ENCODE peak calls at places on chromosome 21, in nine cellular contexts. Q is HCT116, I is A549, F is SK-N-SH, K is HL-60, R is Panc1, U is K562, S is GM12878, G is HepG2. W is an unnamed sample.

GRCh38 chr21:38780879-38781278 is 24.9 kb upstream of the ETS2 start:
- DNase-seq in Q (no peak), I (no peak), F (no peak), K (no peak), R (no peak), U (no peak), S (peak), G (no peak), W (no peak)

GRCh38 chr21:15141236-15141970 is 76.6 kb upstream of the NRIP1 start:
- DNase-seq in Q (no peak), I (peak), F (no peak), K (no peak), R (no peak), U (no peak), S (no peak), G (no peak), W (no peak)

GRCh38 chr21:22476726-22477646 is 1478.8 kb downstream of the NCAM2 start:
- DNase-seq in Q (no peak), I (no peak), F (no peak), K (no peak), R (no peak), U (no peak), S (no peak), G (no peak), W (peak)

GRCh38 chr21:45991606-45992301 is 10.2 kb downstream of the COL6A1 start:
- DNase-seq in Q (no peak), I (no peak), F (no peak), K (no peak), R (no peak), U (no peak), S (no peak), G (no peak), W (no peak)

GRCh38 chr21:46552274-46552673 is 52.6 kb downstream of the S100B start:
- DNase-seq in Q (no peak), I (no peak), F (no peak), K (peak), R (no peak), U (no peak), S (no peak), G (no peak), W (no peak)

GRCh38 chr21:32994305-32994704 is 31.4 kb upstream of the OLIG2 start:
- DNase-seq in Q (no peak), I (no peak), F (peak), K (no peak), R (no peak), U (peak), S (no peak), G (no peak), W (peak)

GRCh38 chr21:41460578-41461527 is 34.8 kb downstream of the MX1 start:
- DNase-seq in Q (peak), I (peak), F (peak), K (peak), R (peak), U (peak), S (no peak), G (peak), W (peak)

GRCh38 chr21:15221799-15222386 is 157.1 kb upstream of the NRIP1 start:
- DNase-seq in Q (peak), I (peak), F (no peak), K (peak), R (no peak), U (peak), S (no peak), G (peak), W (peak)

GRCh38 chr21:30072496-30072895 is 94.1 kb downstream of the CLDN17 start:
- DNase-seq in Q (no peak), I (no peak), F (no peak), K (peak), R (no peak), U (peak), S (no peak), G (no peak), W (peak)

GRCh38 chr21:26093094-26093493 is 77.5 kb downstream of the APP start:
- DNase-seq in Q (no peak), I (no peak), F (no peak), K (no peak), R (no peak), U (no peak), S (no peak), G (no peak), W (no peak)

GRCh38 chr21:21165063-21165645 is 166.9 kb downstream of the NCAM2 start:
- DNase-seq in Q (no peak), I (no peak), F (peak), K (no peak), R (no peak), U (no peak), S (no peak), G (no peak), W (no peak)

GRCh38 chr21:46150491-46151121 is 4.8 kb downstream of the FTCD start:
- DNase-seq in Q (no peak), I (no peak), F (no peak), K (no peak), R (no peak), U (no peak), S (no peak), G (no peak), W (no peak)

GRCh38 chr21:38661296-38662223 is 144.2 kb upstream of the ETS2 start:
- DNase-seq in Q (no peak), I (no peak), F (peak), K (peak), R (no peak), U (no peak), S (no peak), G (no peak), W (peak)

GRCh38 chr21:25371831-25372434 is 235.3 kb downstream of the MRPL39 start:
- DNase-seq in Q (no peak), I (no peak), F (no peak), K (no peak), R (no peak), U (no peak), S (no peak), G (no peak), W (no peak)

GRCh38 chr21:41374177-41374712 is 12.4 kb downstream of the MX2 start:
- DNase-seq in Q (no peak), I (no peak), F (no peak), K (no peak), R (no peak), U (no peak), S (no peak), G (no peak), W (no peak)

GRCh38 chr21:31630062-31630711 is 29.3 kb upstream of the SOD1 start:
- DNase-seq in Q (peak), I (peak), F (no peak), K (no peak), R (peak), U (no peak), S (no peak), G (peak), W (no peak)

GRCh38 chr21:40300300-40300699 is 433.1 kb downstream of the PCP4 start:
- DNase-seq in Q (no peak), I (no peak), F (no peak), K (no peak), R (no peak), U (no peak), S (no peak), G (no peak), W (no peak)

GRCh38 chr21:38804617-38805281 is 980 bp upstream of the ETS2 start:
- DNase-seq in Q (peak), I (no peak), F (peak), K (no peak), R (no peak), U (peak), S (no peak), G (no peak), W (peak)

DNA sequence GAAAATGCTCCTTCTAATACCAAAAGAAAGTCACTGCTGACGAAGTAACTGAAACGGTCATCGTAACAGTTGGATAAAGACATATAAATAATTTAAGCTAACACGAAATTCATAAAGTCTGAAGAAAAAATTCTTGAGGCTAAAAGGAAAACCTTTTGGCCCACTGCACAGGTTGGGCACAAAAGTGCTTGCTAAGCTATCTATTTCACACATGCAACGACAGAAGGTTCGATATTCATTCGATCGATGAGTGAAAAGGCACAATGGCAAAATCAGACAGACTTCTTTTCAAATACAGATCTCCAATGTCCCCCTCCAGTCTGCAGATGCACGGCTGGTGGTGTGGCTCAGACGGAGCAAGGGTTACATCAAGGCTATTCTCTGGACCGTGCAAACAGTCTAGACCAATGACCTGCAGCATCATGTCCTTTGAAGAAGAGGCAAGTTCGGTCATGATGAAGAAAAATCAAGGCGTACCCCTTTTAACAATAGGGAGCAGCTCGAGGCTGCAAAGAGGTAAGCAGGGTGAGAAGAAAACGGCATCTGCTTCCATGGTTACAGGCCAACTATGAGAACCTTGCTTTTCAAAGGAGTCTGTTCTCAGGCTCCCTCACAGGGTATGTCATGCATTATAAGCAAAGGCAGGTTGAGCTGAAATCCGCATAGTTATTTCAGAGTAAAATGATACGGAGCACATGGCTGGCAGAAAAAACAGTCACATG is 579.6 kb downstream of the USP25 start:
- DNase-seq in Q (no peak), I (no peak), F (no peak), K (no peak), R (no peak), U (no peak), S (no peak), G (no peak), W (peak)
- H3K4me3 ChIP-seq in Q (no peak), I (no peak), F (no peak), K (no peak), R (no peak), U (no peak), S (no peak), G (no peak), W (no peak)

GRCh38 chr21:27817061-27817460 is 850.2 kb upstream of the ADAMTS5 start:
- DNase-seq in Q (no peak), I (no peak), F (no peak), K (no peak), R (no peak), U (no peak), S (no peak), G (no peak), W (no peak)

GRCh38 chr21:27820342-27820741 is 853.5 kb upstream of the ADAMTS5 start:
- DNase-seq in Q (no peak), I (no peak), F (no peak), K (no peak), R (no peak), U (no peak), S (no peak), G (no peak), W (no peak)

GRCh38 chr21:27819299-27819698 is 852.4 kb upstream of the ADAMTS5 start:
- DNase-seq in Q (no peak), I (no peak), F (no peak), K (no peak), R (no peak), U (no peak), S (no peak), G (no peak), W (no peak)

GRCh38 chr21:27817902-27818623 is 851.2 kb upstream of the ADAMTS5 start:
- DNase-seq in Q (no peak), I (no peak), F (no peak), K (no peak), R (no peak), U (no peak), S (no peak), G (no peak), W (no peak)

DNA sequence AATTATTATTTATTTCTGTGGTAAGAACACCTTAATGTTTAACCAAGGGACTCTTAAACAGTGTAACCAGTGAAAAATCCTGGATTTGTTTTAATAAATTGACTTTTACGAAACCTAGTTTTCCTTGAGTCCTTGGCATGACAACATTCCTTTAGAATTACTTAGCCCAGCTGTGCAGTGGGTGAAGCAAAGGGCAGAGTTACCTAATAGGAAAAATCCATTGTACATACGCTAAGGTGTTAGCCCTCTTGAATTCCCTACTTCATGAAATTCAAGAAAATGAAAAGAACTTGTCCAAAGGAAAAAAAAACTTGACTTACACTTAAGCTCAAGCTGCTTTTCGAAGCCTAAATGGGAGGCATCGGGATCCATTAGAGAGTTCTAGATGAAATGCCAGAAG is 852.0 kb upstream of the ADAMTS5 start:
- DNase-seq in Q (no peak), I (no peak), F (no peak), K (no peak), R (no peak), U (no peak), S (no peak), G (no peak), W (no peak)
- TF ChIP-seq REST in Q (no peak), I (no peak), F (no peak), K (no peak), R (no peak), U (no peak), S (no peak), G (no peak), W (no peak)

DNA sequence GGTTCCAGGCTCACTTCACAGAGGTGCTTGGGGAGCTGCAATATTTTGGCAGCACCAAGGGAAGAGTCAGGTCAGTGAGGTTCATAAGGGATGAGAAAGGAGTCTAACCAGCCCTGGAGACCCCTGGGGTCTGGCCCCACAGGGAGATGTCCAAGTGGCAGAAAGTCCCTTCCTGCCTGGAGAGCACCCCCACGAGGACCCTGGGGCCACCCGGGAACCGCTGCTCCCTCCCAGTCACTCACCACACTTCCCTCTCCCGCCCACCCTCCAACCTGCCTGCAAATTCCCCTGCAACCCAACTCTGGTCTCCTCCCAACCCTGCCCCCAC is 6.5 kb upstream of the ITGB2 start:
- DNase-seq in Q (no peak), I (no peak), F (no peak), K (no peak), R (no peak), U (no peak), S (no peak), G (no peak), W (no peak)
- H3K4me3 ChIP-seq in Q (peak), I (no peak), F (no peak), K (peak), R (no peak), U (no peak), S (no peak), G (no peak), W (peak)

GRCh38 chr21:28445081-28445830 is 547.4 kb downstream of the LTN1 start:
- DNase-seq in Q (no peak), I (no peak), F (no peak), K (no peak), R (no peak), U (no peak), S (no peak), G (no peak), W (no peak)
- TF ChIP-seq REST in Q (no peak), I (no peak), F (no peak), K (no peak), R (no peak), U (no peak), S (no peak), G (no peak), W (no peak)

GRCh38 chr21:42570362-42570761 is 56.7 kb downstream of the SLC37A1 start:
- DNase-seq in Q (no peak), I (no peak), F (no peak), K (no peak), R (no peak), U (no peak), S (no peak), G (no peak), W (no peak)

GRCh38 chr21:42572906-42573495 is 59.3 kb downstream of the SLC37A1 start:
- DNase-seq in Q (no peak), I (no peak), F (no peak), K (no peak), R (no peak), U (no peak), S (no peak), G (no peak), W (no peak)

GRCh38 chr21:42569732-42570301 is 56.2 kb downstream of the SLC37A1 start:
- DNase-seq in Q (no peak), I (no peak), F (no peak), K (no peak), R (no peak), U (no peak), S (no peak), G (no peak), W (no peak)

GRCh38 chr21:42570841-42571387 is 57.3 kb downstream of the SLC37A1 start:
- DNase-seq in Q (no peak), I (no peak), F (peak), K (no peak), R (no peak), U (no peak), S (no peak), G (no peak), W (peak)

GRCh38 chr21:42571391-42572150 is 57.9 kb downstream of the SLC37A1 start:
- DNase-seq in Q (no peak), I (no peak), F (no peak), K (no peak), R (no peak), U (no peak), S (no peak), G (no peak), W (no peak)
- H3K4me3 ChIP-seq in Q (no peak), I (no peak), F (no peak), K (no peak), R (no peak), U (no peak), S (no peak), G (no peak), W (no peak)

DNA sequence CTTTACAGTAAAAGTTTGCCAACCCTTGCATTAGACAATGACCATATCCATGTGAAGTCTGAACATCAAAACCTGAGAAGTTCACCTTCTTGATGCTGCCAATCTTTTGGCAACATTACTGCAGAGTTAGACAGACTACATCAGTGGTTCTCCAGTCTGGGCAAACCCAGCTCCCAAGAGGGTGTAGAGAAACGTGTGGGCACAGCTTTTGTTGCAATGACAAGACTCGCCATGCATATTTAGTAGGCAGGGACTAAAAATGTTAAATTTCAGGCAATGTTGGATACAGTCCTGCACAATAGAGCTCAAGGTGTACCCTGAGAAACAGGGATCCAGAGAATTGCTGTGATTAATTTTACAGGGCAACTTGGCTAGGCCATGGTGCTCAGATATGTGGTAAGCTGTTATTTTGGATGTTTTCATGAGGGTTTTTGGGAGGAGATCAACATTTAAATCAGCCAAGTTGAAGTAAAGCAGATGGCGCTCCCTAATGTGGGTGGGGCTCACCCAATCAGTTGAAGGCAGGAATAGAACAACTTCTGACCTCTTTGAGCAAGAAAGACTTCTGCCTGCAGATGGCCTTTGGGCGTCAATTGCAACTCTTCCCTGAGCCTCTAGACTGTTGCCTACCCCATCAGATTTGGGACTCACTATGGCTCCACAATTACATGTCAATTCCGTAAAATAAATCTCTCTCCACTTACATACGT is 37.6 kb upstream of the CLDN14 start:
- DNase-seq in Q (no peak), I (no peak), F (no peak), K (no peak), R (no peak), U (no peak), S (no peak), G (no peak), W (no peak)
- TF ChIP-seq REST in Q (no peak), I (no peak), F (no peak), K (no peak), R (no peak), U (no peak), S (no peak), G (no peak), W (no peak)

GRCh38 chr21:17783003-17783402 is 36.2 kb downstream of the C21orf91 start:
- DNase-seq in Q (no peak), I (no peak), F (no peak), K (no peak), R (no peak), U (no peak), S (no peak), G (no peak), W (no peak)

GRCh38 chr21:17785403-17785788 is 33.8 kb downstream of the C21orf91 start:
- DNase-seq in Q (no peak), I (no peak), F (no peak), K (no peak), R (no peak), U (no peak), S (no peak), G (no peak), W (no peak)

GRCh38 chr21:17782051-17782450 is 37.1 kb downstream of the C21orf91 start:
- DNase-seq in Q (no peak), I (no peak), F (no peak), K (no peak), R (no peak), U (no peak), S (no peak), G (no peak), W (peak)

GRCh38 chr21:17784604-17785402 is 34.4 kb downstream of the C21orf91 start:
- DNase-seq in Q (no peak), I (no peak), F (no peak), K (no peak), R (no peak), U (no peak), S (peak), G (no peak), W (no peak)

GRCh38 chr21:17783816-17784598 is 35.1 kb downstream of the C21orf91 start:
- DNase-seq in Q (no peak), I (no peak), F (no peak), K (peak), R (no peak), U (no peak), S (peak), G (no peak), W (no peak)
- H3K4me3 ChIP-seq in Q (no peak), I (no peak), F (no peak), K (peak), R (no peak), U (no peak), S (peak), G (no peak), W (no peak)

W was measured in GM23338.